ENCODE peak calls at places on chromosome 17, in five cellular contexts. L is GM12864; N is GM23248; D is cardiac fibroblast; C is CD8-positive, alpha-beta memory T cell. M is an unnamed sample.

GRCh38 chr17:58991718-58992331 is 114.9 kb downstream of the TRIM37 start:
- DNase-seq in N (peak; percentile 74), L (no peak), D (peak; percentile 28), C (no peak), M (no peak)

GRCh38 chr17:35892091-35892637 is 12.0 kb upstream of the CCL5 start:
- DNase-seq in C (peak; percentile 49), N (no peak), L (no peak), D (peak; percentile 63), M (no peak)

GRCh38 chr17:61698244-61698643 is 107.2 kb upstream of the NACA2 start:
- DNase-seq in N (no peak), D (no peak), C (no peak), L (no peak), M (no peak)

GRCh38 chr17:59616253-59616920 is 3.3 kb upstream of the CLTC start:
- DNase-seq in C (no peak), L (no peak), D (no peak), N (no peak), M (no peak)

GRCh38 chr17:79388556-79389295 is 222.1 kb downstream of the RBFOX3 start:
- DNase-seq in L (no peak), N (peak; percentile 73), D (peak; percentile 54), C (no peak), M (no peak)

GRCh38 chr17:40452921-40453378 is 9.7 kb downstream of the IGFBP4 start:
- DNase-seq in C (no peak), N (peak; percentile 70), L (no peak), D (no peak), M (no peak)

GRCh38 chr17:41653421-41654133 is 29.2 kb upstream of the KRT17 start:
- DNase-seq in D (no peak), L (no peak), N (no peak), C (no peak), M (no peak)

GRCh38 chr17:8382052-8382879 is 727 bp downstream of the RPL26 start:
- DNase-seq in N (peak; percentile 42), C (no peak), L (no peak), D (peak; percentile 19), M (no peak)

GRCh38 chr17:51120357-51120738 is 320 bp downstream of the SPAG9 start:
- DNase-seq in L (no peak), D (no peak), N (no peak), C (no peak), M (no peak)

GRCh38 chr17:15947976-15948752 is 3.2 kb downstream of the ADORA2B start:
- DNase-seq in N (no peak), L (no peak), D (no peak), C (no peak), M (no peak)

GRCh38 chr17:62572488-62573469 is 54.7 kb upstream of the MRC2 start:
- DNase-seq in N (peak; percentile 39), D (peak; percentile 53), C (no peak), L (no peak), M (no peak)

GRCh38 chr17:63694229-63694973 is 5.5 kb downstream of the LIMD2 start:
- DNase-seq in D (no peak), C (no peak), L (no peak), N (no peak), M (no peak)

GRCh38 chr17:17855976-17856375 is 19.2 kb upstream of the SREBF1 start:
- DNase-seq in N (peak; percentile 36), L (no peak), D (peak; percentile 51), C (no peak), M (no peak)

GRCh38 chr17:59641799-59642484 is 22.2 kb downstream of the CLTC start:
- DNase-seq in N (no peak), L (peak; percentile 63), D (no peak), C (no peak), M (peak; percentile 91)

GRCh38 chr17:80152057-80152831 is 5.3 kb upstream of the EIF4A3 start:
- DNase-seq in C (no peak), L (no peak), N (no peak), D (peak; percentile 85), M (peak; percentile 70)

GRCh38 chr17:385195-385835 is 32.7 kb upstream of the RPH3AL start:
- DNase-seq in N (peak; percentile 59), D (no peak), C (peak; percentile 5), L (no peak), M (no peak)
- H3K4me3 ChIP-seq in N (peak overlapping the region; percentile 64), D (peak overlapping the region; percentile 37), C (no peak overlapping the region), L (peak overlapping the region; percentile 45), M (peak overlapping the region; percentile 40)

DNA sequence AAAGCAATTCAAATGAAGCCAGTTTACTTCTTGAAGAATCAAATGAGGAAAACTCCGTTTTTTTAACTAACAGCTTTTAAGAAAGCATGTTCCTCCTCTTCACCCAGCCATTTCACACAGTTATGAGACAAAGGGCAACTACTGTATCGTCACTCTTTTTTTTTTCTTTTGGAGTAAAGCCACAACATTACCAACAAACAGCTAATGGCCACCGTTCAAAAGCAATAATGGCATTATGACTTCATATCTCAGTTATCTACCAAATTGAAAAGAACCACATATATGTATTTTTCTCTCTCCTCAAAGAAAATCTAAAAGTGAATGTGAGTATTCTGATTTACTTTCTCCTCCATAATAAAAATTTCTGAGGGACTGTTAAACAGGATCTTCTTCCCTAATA is 14.5 kb downstream of the GRB2 start:
- DNase-seq in N (peak; percentile 73), L (no peak), C (no peak), D (peak; percentile 23), M (no peak)
- H3K4me3 ChIP-seq in N (peak overlapping the region; percentile 43), L (no peak overlapping the region), C (no peak overlapping the region), D (no peak overlapping the region), M (no peak overlapping the region)

GRCh38 chr17:76500745-76501017 is 542 bp downstream of the RHBDF2 start:
- DNase-seq in N (no peak), L (no peak), D (no peak), C (no peak), M (no peak)

GRCh38 chr17:76500074-76500744 is 1.0 kb downstream of the RHBDF2 start:
- DNase-seq in C (no peak), L (no peak), D (no peak), N (no peak), M (no peak)

GRCh38 chr17:76501018-76501826 is at the start of gene RHBDF2:
- DNase-seq in L (peak; percentile 61), D (peak; percentile 83), N (peak; percentile 85), C (peak; percentile 94), M (peak; percentile 56)

GRCh38 chr17:76502326-76503211 is 1.3 kb upstream of the RHBDF2 start:
- DNase-seq in C (no peak), L (no peak), N (no peak), D (no peak), M (no peak)

GRCh38 chr17:76501827-76502307 is 644 bp upstream of the RHBDF2 start:
- DNase-seq in D (no peak), L (no peak), N (no peak), C (no peak), M (no peak)
- H3K4me3 ChIP-seq in D (peak overlapping the region; percentile 63), L (no peak overlapping the region), N (peak overlapping the region; percentile 74), C (peak overlapping the region; percentile 85), M (peak overlapping the region; percentile 48)

GRCh38 chr17:76382305-76382802 is 2.1 kb upstream of the SPHK1 start:
- DNase-seq in N (peak; percentile 89), L (no peak), C (no peak), D (peak; percentile 77), M (no peak)

GRCh38 chr17:76381633-76382304 is 2.6 kb upstream of the SPHK1 start:
- DNase-seq in N (peak; percentile 30), L (no peak), C (no peak), D (peak; percentile 75), M (no peak)

GRCh38 chr17:76384222-76384986 is at the start of gene SPHK1:
- DNase-seq in D (peak; percentile 90), L (no peak), C (peak; percentile 37), N (peak; percentile 95), M (peak; percentile 49)

GRCh38 chr17:76383645-76384221 is 676 bp upstream of the SPHK1 start:
- DNase-seq in C (peak; percentile 20), D (peak; percentile 60), N (peak; percentile 84), L (no peak), M (peak; percentile 47)

DNA sequence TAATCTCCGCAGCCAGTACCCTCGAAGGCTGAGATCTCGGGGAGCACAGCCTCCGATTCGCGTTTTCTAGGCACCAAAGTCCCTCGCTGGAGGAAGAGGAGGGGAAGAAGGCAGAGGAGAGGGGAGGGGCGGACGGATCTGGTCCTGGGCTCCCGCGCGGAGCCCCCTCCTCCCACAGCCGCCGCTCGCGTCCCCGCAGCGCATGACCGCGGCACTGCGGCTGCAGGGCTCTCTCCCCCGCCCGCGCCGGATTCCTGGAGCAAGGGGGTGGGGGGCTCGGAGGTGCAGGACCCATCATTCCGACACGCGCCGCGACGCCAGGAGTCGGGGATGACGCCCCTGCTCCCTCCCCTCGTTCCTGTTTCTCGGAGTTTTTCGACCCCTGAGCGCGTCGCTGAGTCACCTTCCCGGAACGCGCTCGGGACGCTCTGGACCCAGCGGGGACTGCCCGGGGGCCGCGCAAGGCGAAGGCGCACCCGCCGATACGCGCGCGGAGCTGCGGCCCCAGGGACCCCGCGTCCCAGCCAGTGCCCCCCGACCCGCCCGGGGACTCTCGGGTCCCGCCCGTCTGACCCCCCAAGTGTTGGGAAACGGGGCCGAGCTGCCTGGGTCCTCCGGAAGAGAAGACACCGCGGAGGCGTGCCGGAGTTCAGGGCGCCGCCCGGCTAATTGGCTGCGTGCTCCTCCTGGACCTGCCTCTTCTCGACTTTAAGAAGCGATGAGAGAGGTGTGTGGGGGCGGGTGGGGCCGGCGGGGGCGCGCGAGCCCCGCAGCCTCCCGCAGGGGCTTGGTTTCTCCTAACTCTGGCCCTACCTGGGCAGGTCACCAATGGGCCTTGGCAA is 1.4 kb upstream of the SPHK1 start:
- DNase-seq in N (peak; percentile 89), L (no peak), C (peak; percentile 35), D (peak; percentile 73), M (no peak)
- H3K4me3 ChIP-seq in N (peak overlapping the region; percentile 83), L (peak overlapping the region; percentile 72), C (peak overlapping the region; percentile 51), D (peak overlapping the region; percentile 88), M (peak overlapping the region; percentile 54)

DNA sequence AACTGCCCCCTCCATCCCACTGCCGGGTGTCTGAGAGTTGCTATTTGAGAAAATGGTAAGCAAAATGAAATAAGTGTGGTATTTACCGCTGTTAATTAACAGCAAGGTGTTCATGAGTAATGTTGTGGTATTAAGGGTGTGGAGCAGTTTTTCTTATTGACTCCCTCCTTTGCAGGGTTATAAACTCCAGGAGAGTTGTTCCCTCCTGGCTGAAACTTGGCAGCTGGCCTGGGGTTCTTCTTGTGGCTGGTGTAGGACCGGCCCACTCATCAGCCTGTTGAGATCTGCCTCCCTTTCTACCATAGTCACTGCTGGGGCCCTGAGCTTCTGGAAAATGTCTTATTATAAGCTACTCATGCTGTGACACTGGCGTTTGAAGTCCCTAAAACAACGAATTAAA is 128.6 kb downstream of the SOX9 start:
- DNase-seq in C (no peak), N (no peak), D (no peak), L (no peak), M (no peak)
- H3K4me3 ChIP-seq in C (no peak overlapping the region), N (no peak overlapping the region), D (no peak overlapping the region), L (no peak overlapping the region), M (no peak overlapping the region)